ENCODE peak calls at places on chromosomes 6 and 20, in nine cellular contexts. A is mucosa of descending colon, W is right lobe of liver, K is sigmoid colon, T is AG04450, N is IMR-90, C is ovary, P is foreskin fibroblast, Q is BE2C. H is an unnamed sample.

GRCh38 chr6:138468320-138469015 is 30.8 kb downstream of the NHSL1 start:
- DNase-seq in A (no peak), W (no peak), K (no peak), T (no peak), N (peak; percentile 73), C (no peak), P (peak; percentile 65), Q (no peak), H (no peak)

GRCh38 chr6:84665392-84665791 is 99.0 kb downstream of the TBX18 start:
- DNase-seq in A (no peak), W (no peak), K (no peak), T (no peak), N (peak; percentile 35), C (no peak), P (no peak), Q (no peak), H (no peak)

GRCh38 chr6:108132863-108133262 is 33.0 kb upstream of the NR2E1 start:
- DNase-seq in A (no peak), W (no peak), K (no peak), T (no peak), N (no peak), C (no peak), P (no peak), Q (no peak), H (no peak)

GRCh38 chr6:105359419-105360366 is 43.2 kb downstream of the PREP start:
- DNase-seq in A (no peak), W (no peak), K (no peak), T (peak; percentile 81), N (peak; percentile 96), C (no peak), P (peak; percentile 84), Q (no peak), H (no peak)

GRCh38 chr6:138287144-138287955 is 69.1 kb upstream of the PBOV1 start:
- DNase-seq in A (no peak), W (peak; percentile 45), K (no peak), T (no peak), N (no peak), C (no peak), P (no peak), Q (no peak), H (no peak)

GRCh38 chr20:58245931-58246330 is 17.5 kb upstream of the ANKRD60 start:
- DNase-seq in A (no peak), W (no peak), K (no peak), T (no peak), N (no peak), C (no peak), P (no peak), Q (no peak), H (no peak)

GRCh38 chr20:61292391-61292790 is 40.3 kb downstream of the CDH4 start:
- DNase-seq in A (no peak), W (no peak), K (no peak), T (no peak), N (no peak), C (no peak), P (no peak), Q (no peak), H (no peak)

GRCh38 chr6:108541843-108542795 is 18.6 kb upstream of the FOXO3 start:
- DNase-seq in A (no peak), W (peak; percentile 57), K (peak; percentile 84), T (peak; percentile 79), N (peak; percentile 87), C (peak; percentile 80), P (peak; percentile 68), Q (peak; percentile 71), H (peak; percentile 81)

GRCh38 chr20:61437280-61438206 is 185.5 kb downstream of the CDH4 start:
- DNase-seq in A (no peak), W (no peak), K (no peak), T (peak; percentile 30), N (peak; percentile 90), C (no peak), P (peak; percentile 28), Q (no peak), H (peak; percentile 75)

GRCh38 chr20:2610941-2611720 is 41.3 kb upstream of the NOP56 start:
- DNase-seq in A (no peak), W (no peak), K (no peak), T (no peak), N (no peak), C (no peak), P (no peak), Q (peak; percentile 77), H (no peak)

GRCh38 chr20:44053046-44053445 is 133.9 kb downstream of the JPH2 start:
- DNase-seq in A (no peak), W (no peak), K (no peak), T (no peak), N (no peak), C (no peak), P (no peak), Q (no peak), H (no peak)

GRCh38 chr6:39387785-39388184 is 65.3 kb upstream of the KCNK16 start:
- DNase-seq in A (no peak), W (no peak), K (no peak), T (no peak), N (no peak), C (no peak), P (no peak), Q (no peak), H (no peak)

GRCh38 chr20:11076434-11076833 is 402.6 kb upstream of the JAG1 start:
- DNase-seq in A (no peak), W (no peak), K (no peak), T (no peak), N (no peak), C (no peak), P (no peak), Q (no peak), H (no peak)

GRCh38 chr20:60345106-60345505 is 386.9 kb downstream of the CDH26 start:
- DNase-seq in A (no peak), W (no peak), K (no peak), T (no peak), N (no peak), C (no peak), P (no peak), Q (no peak), H (no peak)

GRCh38 chr6:167827588-167828324 is 1.0 kb downstream of the AFDN start:
- DNase-seq in A (peak; percentile 74), W (peak; percentile 54), K (peak; percentile 78), T (no peak), N (peak; percentile 18), C (peak; percentile 60), P (peak; percentile 20), Q (peak; percentile 49), H (peak; percentile 81)

GRCh38 chr6:102907181-102907580 is 1513.7 kb downstream of the GRIK2 start:
- DNase-seq in A (no peak), W (no peak), K (no peak), T (no peak), N (no peak), C (no peak), P (no peak), Q (no peak), H (no peak)

GRCh38 chr6:101545171-101545570 is 151.7 kb downstream of the GRIK2 start:
- DNase-seq in A (no peak), W (no peak), K (no peak), T (no peak), N (peak; percentile 68), C (no peak), P (no peak), Q (no peak), H (no peak)

GRCh38 chr20:49283703-49284625 is 6.1 kb upstream of the ZNFX1 start:
- DNase-seq in A (no peak), W (no peak), K (no peak), T (no peak), N (no peak), C (no peak), P (no peak), Q (no peak), H (no peak)
- H3K4me3 ChIP-seq in A (no peak overlapping the region), W (no peak overlapping the region), K (no peak overlapping the region), T (peak overlapping the region; percentile 31), N (no peak overlapping the region), C (no peak overlapping the region), P (no peak overlapping the region), Q (peak overlapping the region; percentile 97), H (no peak overlapping the region)

DNA sequence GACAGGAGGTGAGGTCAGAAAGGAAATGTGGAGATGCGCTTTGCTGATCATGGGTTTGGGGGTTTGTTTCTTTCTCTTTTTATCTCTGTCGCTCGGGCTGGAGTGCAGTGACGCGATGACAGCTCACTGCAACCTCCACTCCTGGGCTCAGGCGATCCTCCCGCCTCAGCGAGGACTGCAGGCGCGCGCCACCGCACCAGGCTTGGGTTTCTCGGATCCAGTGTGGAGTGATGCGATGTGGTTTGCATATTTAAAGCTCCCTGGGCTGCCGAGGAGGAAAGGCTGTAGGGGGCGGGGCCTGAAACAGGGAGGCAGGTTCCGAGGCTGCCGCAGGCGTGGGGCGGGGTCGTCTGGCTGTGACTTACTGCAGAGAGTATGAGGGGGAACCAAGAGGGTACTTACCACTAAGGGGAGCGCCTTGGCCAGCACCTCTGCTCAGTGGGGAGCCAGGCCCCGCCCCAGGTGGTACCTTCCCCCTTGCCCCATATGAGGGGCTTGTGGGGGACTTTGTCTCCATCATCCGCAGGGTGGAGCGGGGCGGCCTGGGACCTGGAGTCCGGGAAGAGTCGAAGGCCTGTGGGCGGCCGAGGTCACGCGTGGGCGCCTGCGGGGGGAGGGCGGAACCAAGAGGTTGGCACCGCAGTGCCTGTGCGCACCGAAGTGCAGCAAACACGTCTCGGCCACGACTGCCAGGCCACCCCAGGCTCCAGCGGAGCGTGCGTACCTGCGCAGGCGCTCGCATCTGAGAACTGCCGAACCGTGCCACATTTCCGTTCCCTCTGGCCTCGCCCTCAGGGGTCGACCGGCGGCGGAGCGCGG is 12.7 kb upstream of the BAK1 start:
- DNase-seq in A (peak; percentile 88), W (no peak), K (no peak), T (no peak), N (no peak), C (no peak), P (no peak), Q (no peak), H (peak; percentile 67)
- H3K4me3 ChIP-seq in A (no peak overlapping the region), W (no peak overlapping the region), K (no peak overlapping the region), T (no peak overlapping the region), N (no peak overlapping the region), C (no peak overlapping the region), P (no peak overlapping the region), Q (no peak overlapping the region), H (no peak overlapping the region)

GRCh38 chr6:133243723-133244122 is 2.6 kb downstream of the EYA4 start:
- DNase-seq in A (no peak), W (no peak), K (no peak), T (no peak), N (no peak), C (no peak), P (no peak), Q (no peak), H (no peak)
- H3K4me3 ChIP-seq in A (no peak overlapping the region), W (no peak overlapping the region), K (no peak overlapping the region), T (peak overlapping the region; percentile 85), N (peak overlapping the region; percentile 77), C (no peak overlapping the region), P (no peak overlapping the region), Q (peak overlapping the region; percentile 93), H (peak overlapping the region; percentile 56)

DNA sequence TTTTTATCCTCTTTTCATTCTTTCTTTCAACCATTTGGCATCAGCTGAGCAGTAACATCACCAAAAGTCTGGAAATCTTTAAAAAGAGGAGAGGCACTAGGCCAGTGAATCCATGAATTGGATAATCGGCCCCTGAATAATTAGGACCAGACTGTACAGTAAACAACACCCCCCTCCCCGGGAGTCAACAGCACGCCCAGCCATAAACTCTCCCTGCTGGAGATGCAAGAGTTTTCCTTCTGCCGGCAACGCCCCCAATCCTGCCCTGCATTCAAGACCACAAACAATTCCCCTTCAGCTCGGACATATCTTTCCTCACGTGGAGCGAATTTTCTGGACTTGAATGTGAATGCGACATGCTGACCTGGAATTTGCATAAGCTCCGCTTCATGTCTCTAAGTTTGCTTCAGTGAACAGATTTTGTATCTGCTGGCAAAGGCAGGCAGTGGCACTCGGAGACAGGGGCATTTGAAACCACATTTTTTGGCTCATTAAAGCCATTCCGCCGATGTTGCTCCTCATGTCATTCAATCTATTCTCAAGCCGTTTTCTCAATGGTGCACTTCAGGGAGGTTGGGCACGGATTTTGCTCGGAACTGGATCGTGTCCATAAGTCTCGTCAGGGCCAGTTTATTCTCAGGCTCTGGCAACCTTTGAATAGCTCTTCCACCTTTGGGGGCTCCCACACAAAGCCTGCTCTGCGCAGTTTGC is 38.0 kb upstream of the GMPR start:
- DNase-seq in A (no peak), W (no peak), K (no peak), T (no peak), N (no peak), C (no peak), P (no peak), Q (no peak), H (no peak)
- H3K4me3 ChIP-seq in A (no peak overlapping the region), W (no peak overlapping the region), K (no peak overlapping the region), T (no peak overlapping the region), N (no peak overlapping the region), C (peak overlapping the region; percentile 6), P (peak overlapping the region; percentile 25), Q (no peak overlapping the region), H (no peak overlapping the region)